ENCODE peak calls at places on chromosomes 1 and 21, in five cellular contexts. One of them, this sample, is unnamed.
A peak's percentile ranks its signal among the peaks of the same experiment; 100 is the strongest.

GRCh38 chr1:46166521-46167462 is 8.1 kb upstream of the TSPAN1 start:
- DNase-seq in effector memory CD8-positive, alpha-beta T cell: peak; percentile 23
- DNase-seq in activated CD8-positive, alpha-beta T cell treated with anti-CD3 and anti-CD28 coated beads for 36 hours: peak; percentile 64
- DNase-seq in cardiac fibroblast: peak; percentile 28
- DNase-seq in NCI-H774: peak; percentile 14
- DNase-seq in this sample: peak; percentile 73

GRCh38 chr21:20882462-20883415 is 115.5 kb upstream of the NCAM2 start:
- DNase-seq in effector memory CD8-positive, alpha-beta T cell: no peak
- DNase-seq in activated CD8-positive, alpha-beta T cell treated with anti-CD3 and anti-CD28 coated beads for 36 hours: peak; percentile 32
- DNase-seq in cardiac fibroblast: peak; percentile 56
- DNase-seq in NCI-H774: peak; percentile 41
- DNase-seq in this sample: no peak

GRCh38 chr1:156860639-156861423 is at the start of gene NTRK1:
- DNase-seq in effector memory CD8-positive, alpha-beta T cell: peak; percentile 41
- DNase-seq in NCI-H774: peak; percentile 62
- DNase-seq in cardiac fibroblast: peak; percentile 25
- DNase-seq in activated CD8-positive, alpha-beta T cell treated with anti-CD3 and anti-CD28 coated beads for 36 hours: peak; percentile 75
- DNase-seq in this sample: peak; percentile 38

GRCh38 chr1:1309525-1310385 is 1.4 kb downstream of the PUSL1 start:
- DNase-seq in effector memory CD8-positive, alpha-beta T cell: no peak
- DNase-seq in NCI-H774: no peak
- DNase-seq in activated CD8-positive, alpha-beta T cell treated with anti-CD3 and anti-CD28 coated beads for 36 hours: no peak
- DNase-seq in cardiac fibroblast: no peak
- DNase-seq in this sample: no peak

GRCh38 chr1:15950302-15950701 is 25.6 kb downstream of the ZBTB17 start:
- DNase-seq in effector memory CD8-positive, alpha-beta T cell: no peak
- DNase-seq in NCI-H774: no peak
- DNase-seq in activated CD8-positive, alpha-beta T cell treated with anti-CD3 and anti-CD28 coated beads for 36 hours: peak; percentile 89
- DNase-seq in cardiac fibroblast: no peak
- DNase-seq in this sample: no peak

GRCh38 chr1:160096491-160097116 is 1.8 kb downstream of the IGSF8 start:
- DNase-seq in effector memory CD8-positive, alpha-beta T cell: no peak
- DNase-seq in cardiac fibroblast: no peak
- DNase-seq in NCI-H774: no peak
- DNase-seq in activated CD8-positive, alpha-beta T cell treated with anti-CD3 and anti-CD28 coated beads for 36 hours: peak; percentile 49
- DNase-seq in this sample: no peak

GRCh38 chr1:11913291-11913690 is 12.9 kb downstream of the KIAA2013 start:
- DNase-seq in NCI-H774: no peak
- DNase-seq in cardiac fibroblast: no peak
- DNase-seq in activated CD8-positive, alpha-beta T cell treated with anti-CD3 and anti-CD28 coated beads for 36 hours: no peak
- DNase-seq in effector memory CD8-positive, alpha-beta T cell: no peak
- DNase-seq in this sample: no peak

GRCh38 chr1:58262702-58263101 is 283.8 kb downstream of the OMA1 start:
- DNase-seq in activated CD8-positive, alpha-beta T cell treated with anti-CD3 and anti-CD28 coated beads for 36 hours: no peak
- DNase-seq in NCI-H774: no peak
- DNase-seq in effector memory CD8-positive, alpha-beta T cell: no peak
- DNase-seq in cardiac fibroblast: no peak
- DNase-seq in this sample: no peak

GRCh38 chr1:211206981-211207380 is 52.2 kb upstream of the RCOR3 start:
- DNase-seq in effector memory CD8-positive, alpha-beta T cell: no peak
- DNase-seq in NCI-H774: no peak
- DNase-seq in activated CD8-positive, alpha-beta T cell treated with anti-CD3 and anti-CD28 coated beads for 36 hours: no peak
- DNase-seq in cardiac fibroblast: no peak
- DNase-seq in this sample: no peak

GRCh38 chr1:58290685-58291372 is 255.7 kb downstream of the OMA1 start:
- DNase-seq in cardiac fibroblast: peak; percentile 16
- DNase-seq in effector memory CD8-positive, alpha-beta T cell: no peak
- DNase-seq in activated CD8-positive, alpha-beta T cell treated with anti-CD3 and anti-CD28 coated beads for 36 hours: peak; percentile 16
- DNase-seq in NCI-H774: no peak
- DNase-seq in this sample: no peak

GRCh38 chr21:31446206-31446900 is 102.3 kb upstream of the TIAM1 start:
- DNase-seq in activated CD8-positive, alpha-beta T cell treated with anti-CD3 and anti-CD28 coated beads for 36 hours: peak; percentile 65
- DNase-seq in NCI-H774: no peak
- DNase-seq in cardiac fibroblast: no peak
- DNase-seq in effector memory CD8-positive, alpha-beta T cell: peak; percentile 11
- DNase-seq in this sample: peak; percentile 66

GRCh38 chr1:171636141-171636540 is 14.1 kb downstream of the MYOCOS start:
- DNase-seq in activated CD8-positive, alpha-beta T cell treated with anti-CD3 and anti-CD28 coated beads for 36 hours: no peak
- DNase-seq in NCI-H774: no peak
- DNase-seq in cardiac fibroblast: no peak
- DNase-seq in effector memory CD8-positive, alpha-beta T cell: no peak
- DNase-seq in this sample: no peak

GRCh38 chr1:226912587-226913176 is 27.4 kb upstream of the COQ8A start:
- DNase-seq in effector memory CD8-positive, alpha-beta T cell: no peak
- DNase-seq in cardiac fibroblast: peak; percentile 48
- DNase-seq in NCI-H774: no peak
- DNase-seq in activated CD8-positive, alpha-beta T cell treated with anti-CD3 and anti-CD28 coated beads for 36 hours: peak; percentile 69
- DNase-seq in this sample: peak; percentile 37

GRCh38 chr1:109383087-109383779 is 14.5 kb downstream of the SORT1 start:
- DNase-seq in NCI-H774: no peak
- DNase-seq in cardiac fibroblast: no peak
- DNase-seq in effector memory CD8-positive, alpha-beta T cell: no peak
- DNase-seq in activated CD8-positive, alpha-beta T cell treated with anti-CD3 and anti-CD28 coated beads for 36 hours: no peak
- DNase-seq in this sample: no peak

GRCh38 chr1:147225193-147225730 is at the start of gene FMO5:
- DNase-seq in cardiac fibroblast: peak; percentile 76
- DNase-seq in NCI-H774: peak; percentile 23
- DNase-seq in effector memory CD8-positive, alpha-beta T cell: peak; percentile 45
- DNase-seq in activated CD8-positive, alpha-beta T cell treated with anti-CD3 and anti-CD28 coated beads for 36 hours: peak; percentile 67
- DNase-seq in this sample: peak; percentile 45

GRCh38 chr1:202135221-202135721 is 9.3 kb downstream of the ARL8A start:
- DNase-seq in cardiac fibroblast: peak; percentile 71
- DNase-seq in effector memory CD8-positive, alpha-beta T cell: peak; percentile 55
- DNase-seq in NCI-H774: peak; percentile 63
- DNase-seq in activated CD8-positive, alpha-beta T cell treated with anti-CD3 and anti-CD28 coated beads for 36 hours: peak; percentile 60
- DNase-seq in this sample: peak; percentile 52

GRCh38 chr21:45304161-45304830 is 16.6 kb upstream of the POFUT2 start:
- DNase-seq in effector memory CD8-positive, alpha-beta T cell: no peak
- DNase-seq in NCI-H774: no peak
- DNase-seq in activated CD8-positive, alpha-beta T cell treated with anti-CD3 and anti-CD28 coated beads for 36 hours: no peak
- DNase-seq in cardiac fibroblast: no peak
- DNase-seq in this sample: no peak

GRCh38 chr21:18449586-18449985 is 46.0 kb upstream of the TMPRSS15 start:
- DNase-seq in activated CD8-positive, alpha-beta T cell treated with anti-CD3 and anti-CD28 coated beads for 36 hours: no peak
- DNase-seq in effector memory CD8-positive, alpha-beta T cell: no peak
- DNase-seq in cardiac fibroblast: no peak
- DNase-seq in NCI-H774: no peak
- DNase-seq in this sample: no peak

GRCh38 chr1:40438391-40439015 is 11.8 kb upstream of the ZFP69B start:
- DNase-seq in effector memory CD8-positive, alpha-beta T cell: peak; percentile 25
- DNase-seq in cardiac fibroblast: peak; percentile 46
- DNase-seq in activated CD8-positive, alpha-beta T cell treated with anti-CD3 and anti-CD28 coated beads for 36 hours: peak; percentile 37
- DNase-seq in NCI-H774: no peak
- DNase-seq in this sample: no peak

GRCh38 chr1:168623003-168623828 is 46.8 kb downstream of the XCL1 start:
- DNase-seq in effector memory CD8-positive, alpha-beta T cell: no peak
- DNase-seq in activated CD8-positive, alpha-beta T cell treated with anti-CD3 and anti-CD28 coated beads for 36 hours: no peak
- DNase-seq in cardiac fibroblast: peak; percentile 69
- DNase-seq in NCI-H774: no peak
- DNase-seq in this sample: no peak

GRCh38 chr21:34201441-34201838 is 128.1 kb downstream of the MRPS6 start:
- DNase-seq in activated CD8-positive, alpha-beta T cell treated with anti-CD3 and anti-CD28 coated beads for 36 hours: no peak
- DNase-seq in NCI-H774: no peak
- DNase-seq in effector memory CD8-positive, alpha-beta T cell: no peak
- DNase-seq in cardiac fibroblast: no peak
- DNase-seq in this sample: no peak

GRCh38 chr1:27589841-27590426 is 14.0 kb downstream of the AHDC1 start:
- DNase-seq in effector memory CD8-positive, alpha-beta T cell: no peak
- DNase-seq in cardiac fibroblast: peak; percentile 63
- DNase-seq in activated CD8-positive, alpha-beta T cell treated with anti-CD3 and anti-CD28 coated beads for 36 hours: no peak
- DNase-seq in NCI-H774: no peak
- DNase-seq in this sample: no peak

GRCh38 chr21:31299291-31300147 is 44.5 kb downstream of the TIAM1 start:
- DNase-seq in cardiac fibroblast: no peak
- DNase-seq in NCI-H774: no peak
- DNase-seq in activated CD8-positive, alpha-beta T cell treated with anti-CD3 and anti-CD28 coated beads for 36 hours: no peak
- DNase-seq in effector memory CD8-positive, alpha-beta T cell: no peak
- DNase-seq in this sample: no peak

GRCh38 chr1:152013664-152014237 is 20.1 kb upstream of the S100A10 start:
- DNase-seq in NCI-H774: no peak
- DNase-seq in activated CD8-positive, alpha-beta T cell treated with anti-CD3 and anti-CD28 coated beads for 36 hours: peak; percentile 66
- DNase-seq in effector memory CD8-positive, alpha-beta T cell: no peak
- DNase-seq in cardiac fibroblast: peak; percentile 62
- DNase-seq in this sample: no peak

GRCh38 chr1:3903141-3904005 is 3.3 kb upstream of the C1orf174 start:
- DNase-seq in effector memory CD8-positive, alpha-beta T cell: no peak
- DNase-seq in NCI-H774: peak; percentile 42
- DNase-seq in cardiac fibroblast: no peak
- DNase-seq in activated CD8-positive, alpha-beta T cell treated with anti-CD3 and anti-CD28 coated beads for 36 hours: peak; percentile 31
- DNase-seq in this sample: no peak

This sample was measured in naive thymus-derived CD4-positive, alpha-beta T cell.